ENCODE peak calls at places on chromosome 11, in five cellular contexts. L, A, B, X and S are unnamed samples.

GRCh38 chr11:100903284-100903683 is 216.2 kb downstream of the ARHGAP42 start:
- DNase-seq in L (no peak), A (no peak), B (no peak), X (no peak), S (no peak)

GRCh38 chr11:58471892-58472291 is 29.9 kb upstream of the OR5B12 start:
- DNase-seq in L (no peak), A (no peak), B (no peak), X (no peak), S (no peak)

GRCh38 chr11:73971175-73971719 is 11.4 kb downstream of the UCP2 start:
- DNase-seq in L (no peak), A (no peak), B (no peak), X (peak), S (no peak)

GRCh38 chr11:14065153-14065552 is 102.6 kb downstream of the SPON1 start:
- DNase-seq in L (peak), A (no peak), B (no peak), X (peak), S (no peak)

GRCh38 chr11:130216591-130217132 is 57.1 kb downstream of the ST14 start:
- DNase-seq in L (no peak), A (no peak), B (peak), X (no peak), S (peak)

GRCh38 chr11:78573271-78574035 is 1.2 kb downstream of the NARS2 start:
- DNase-seq in L (no peak), A (no peak), B (no peak), X (no peak), S (no peak)

GRCh38 chr11:65651589-65652510 is 10.9 kb downstream of the RELA start:
- DNase-seq in L (peak), A (peak), B (no peak), X (no peak), S (peak)

GRCh38 chr11:75557649-75558494 is 4.2 kb upstream of the SERPINH1 start:
- DNase-seq in L (no peak), A (peak), B (no peak), X (no peak), S (no peak)